ENCODE peak calls at places on chromosomes 3 and 15, in nine cellular contexts. O is IMR-90, J is GM12891, C is HCT116, I is thyroid gland, T is gastrocnemius medialis, Y is stomach, S is H54, X is A549. F is an unnamed sample.

GRCh38 chr3:140203510-140203909 is 268.5 kb downstream of the CLSTN2 start:
- DNase-seq in O (no peak), J (no peak), C (no peak), I (peak; percentile 44), T (no peak), Y (no peak), S (no peak), X (no peak), F (no peak)

GRCh38 chr15:38163651-38164050 is 89.0 kb upstream of the SPRED1 start:
- DNase-seq in O (no peak), J (no peak), C (no peak), I (no peak), T (no peak), Y (no peak), S (no peak), X (no peak), F (no peak)

GRCh38 chr3:172202797-172203196 is 163.4 kb downstream of the FNDC3B start:
- DNase-seq in O (no peak), J (no peak), C (no peak), I (no peak), T (no peak), Y (no peak), S (no peak), X (no peak), F (no peak)

GRCh38 chr3:105137911-105138310 is 228.8 kb upstream of the ALCAM start:
- DNase-seq in O (peak; percentile 0), J (no peak), C (no peak), I (no peak), T (no peak), Y (no peak), S (no peak), X (no peak), F (no peak)

GRCh38 chr3:150761831-150762661 is 923 bp downstream of the SIAH2 start:
- DNase-seq in O (peak; percentile 56), J (no peak), C (no peak), I (peak; percentile 61), T (peak; percentile 55), Y (peak; percentile 64), S (peak; percentile 55), X (peak; percentile 78), F (peak; percentile 54)

GRCh38 chr15:44368367-44368766 is 59.1 kb upstream of the CTDSPL2 start:
- DNase-seq in O (no peak), J (no peak), C (no peak), I (no peak), T (no peak), Y (no peak), S (no peak), X (no peak), F (no peak)

GRCh38 chr3:170713648-170714047 is 127.8 kb upstream of the SLC7A14 start:
- DNase-seq in O (no peak), J (no peak), C (no peak), I (no peak), T (no peak), Y (no peak), S (no peak), X (no peak), F (no peak)

GRCh38 chr3:104436536-104436935 is 930.2 kb upstream of the ALCAM start:
- DNase-seq in O (no peak), J (no peak), C (no peak), I (no peak), T (no peak), Y (no peak), S (no peak), X (no peak), F (no peak)

GRCh38 chr3:154875142-154875541 is 205.0 kb upstream of the MME start:
- DNase-seq in O (no peak), J (no peak), C (no peak), I (no peak), T (no peak), Y (no peak), S (no peak), X (no peak), F (no peak)

GRCh38 chr3:136703429-136703828 is 48.7 kb downstream of the STAG1 start:
- DNase-seq in O (no peak), J (no peak), C (no peak), I (no peak), T (no peak), Y (no peak), S (no peak), X (no peak), F (no peak)

GRCh38 chr15:73959012-73959581 is 32.8 kb downstream of the LOXL1 start:
- DNase-seq in O (no peak), J (peak; percentile 27), C (no peak), I (no peak), T (no peak), Y (no peak), S (no peak), X (no peak), F (no peak)

GRCh38 chr3:10417849-10418248 is 87.5 kb downstream of the ATP2B2 start:
- DNase-seq in O (peak; percentile 23), J (no peak), C (peak; percentile 19), I (no peak), T (no peak), Y (no peak), S (no peak), X (peak; percentile 37), F (no peak)

GRCh38 chr3:150216041-150216811 is 191.9 kb upstream of the TSC22D2 start:
- DNase-seq in O (peak; percentile 61), J (no peak), C (no peak), I (peak; percentile 80), T (peak; percentile 68), Y (no peak), S (peak; percentile 31), X (no peak), F (no peak)

GRCh38 chr15:66940368-66940767 is 125.0 kb upstream of the SMAD3 start:
- DNase-seq in O (peak; percentile 62), J (peak; percentile 49), C (no peak), I (no peak), T (no peak), Y (no peak), S (no peak), X (no peak), F (no peak)

GRCh38 chr15:63505842-63506222 is 1.4 kb downstream of the USP3 start:
- DNase-seq in O (no peak), J (no peak), C (no peak), I (no peak), T (no peak), Y (no peak), S (no peak), X (no peak), F (no peak)

GRCh38 chr3:73729969-73730440 is 105.3 kb upstream of the PDZRN3 start:
- DNase-seq in O (peak; percentile 28), J (no peak), C (no peak), I (no peak), T (peak; percentile 83), Y (peak; percentile 33), S (no peak), X (no peak), F (no peak)

GRCh38 chr3:53274938-53275666 is 19.3 kb upstream of the TKT start:
- DNase-seq in O (no peak), J (no peak), C (no peak), I (no peak), T (no peak), Y (no peak), S (no peak), X (no peak), F (no peak)

GRCh38 chr3:53264718-53265117 is 8.9 kb upstream of the TKT start:
- DNase-seq in O (no peak), J (no peak), C (no peak), I (peak; percentile 59), T (peak; percentile 52), Y (peak; percentile 78), S (no peak), X (no peak), F (no peak)

GRCh38 chr3:53267766-53268165 is 11.9 kb upstream of the TKT start:
- DNase-seq in O (no peak), J (no peak), C (no peak), I (no peak), T (no peak), Y (no peak), S (no peak), X (no peak), F (no peak)

GRCh38 chr3:53273271-53273670 is 17.4 kb upstream of the TKT start:
- DNase-seq in O (no peak), J (no peak), C (no peak), I (no peak), T (no peak), Y (no peak), S (no peak), X (no peak), F (no peak)

GRCh38 chr3:53269888-53270880 is 14.4 kb upstream of the TKT start:
- DNase-seq in O (peak; percentile 98), J (peak; percentile 32), C (peak; percentile 96), I (peak; percentile 98), T (peak; percentile 94), Y (peak; percentile 91), S (peak; percentile 96), X (peak; percentile 91), F (peak; percentile 61)
- TF ChIP-seq POLR2A in O (peak; percentile 55), J (peak; percentile 34), C (no peak), I (no peak), T (peak; percentile 15), Y (no peak), S (no peak), X (peak; percentile 10), F (no peak)

GRCh38 chr3:48918388-48919214 is at the start of gene ARIH2:
- DNase-seq in O (peak; percentile 91), J (peak; percentile 90), C (peak; percentile 89), I (peak; percentile 96), T (peak; percentile 92), Y (peak; percentile 95), S (peak; percentile 95), X (peak; percentile 89), F (peak; percentile 93)
- TF ChIP-seq POLR2A in O (peak; percentile 87), J (peak; percentile 71), C (peak; percentile 86), I (no peak), T (peak; percentile 93), Y (no peak), S (peak; percentile 92), X (peak; percentile 81), F (peak; percentile 61)

GRCh38 chr3:197736491-197737318 is at the start of gene RUBCN:
- DNase-seq in O (peak; percentile 92), J (peak; percentile 79), C (peak; percentile 85), I (peak; percentile 95), T (peak; percentile 96), Y (peak; percentile 96), S (peak; percentile 98), X (peak; percentile 79), F (peak; percentile 91)
- TF ChIP-seq POLR2A in O (peak; percentile 60), J (peak; percentile 38), C (peak; percentile 90), I (no peak), T (peak; percentile 93), Y (no peak), S (peak; percentile 49), X (peak; percentile 30), F (peak; percentile 50)

DNA sequence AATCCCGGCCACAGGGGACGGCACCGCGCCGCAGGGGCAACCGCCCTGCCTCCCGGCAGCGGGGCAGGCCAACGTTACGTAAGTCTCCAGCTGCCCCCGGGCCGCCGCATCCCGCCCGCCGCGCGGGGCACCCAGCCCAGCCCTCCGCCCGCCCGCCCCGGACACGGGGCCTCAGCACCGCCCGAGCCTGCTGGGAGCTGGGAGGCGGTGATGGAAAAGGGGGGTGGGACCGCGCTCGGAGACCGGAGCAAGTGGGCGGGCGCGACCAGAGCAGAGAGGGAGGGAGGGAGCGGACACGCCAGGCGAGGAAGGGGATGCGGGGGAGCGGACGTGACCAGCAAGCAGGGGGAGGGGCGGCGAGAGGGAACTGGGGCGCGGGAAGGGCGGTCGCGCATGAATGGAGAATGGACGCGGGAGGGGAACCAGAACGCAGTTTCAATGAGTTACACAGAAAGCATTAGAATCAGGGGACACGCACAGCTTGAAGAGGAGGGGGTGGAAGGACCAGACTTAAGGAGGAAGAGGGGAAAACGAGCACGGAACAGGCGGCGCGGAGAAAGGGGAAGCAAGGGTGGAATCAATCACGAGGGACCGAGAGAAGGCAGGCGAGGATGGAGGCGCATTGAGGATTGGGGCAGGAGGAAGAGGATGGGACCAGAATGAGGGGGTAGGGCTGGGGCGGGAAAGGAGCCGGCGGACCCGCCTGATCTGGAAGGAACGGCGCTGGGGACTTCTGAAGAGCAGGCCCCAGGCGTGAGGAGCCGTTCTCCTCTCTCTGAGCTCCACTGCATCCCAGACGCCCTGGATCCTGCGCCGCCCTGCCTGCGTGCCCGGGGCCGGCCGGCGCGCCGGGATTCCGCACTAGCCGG is 559 bp downstream of the PKM start:
- DNase-seq in O (peak; percentile 91), J (peak; percentile 35), C (no peak), I (peak; percentile 93), T (peak; percentile 87), Y (peak; percentile 84), S (no peak), X (peak; percentile 74), F (peak; percentile 92)
- TF ChIP-seq POLR2A in O (peak; percentile 44), J (no peak), C (no peak), I (no peak), T (peak; percentile 82), Y (no peak), S (peak; percentile 45), X (peak; percentile 70), F (peak; percentile 36)

F was measured in uterus.